ENCODE peak calls at places on chromosomes 2 and 18, in four cellular contexts. J, Z, T and I are unnamed samples.

GRCh38 chr2:223416826-223417610 is 185.1 kb downstream of the SCG2 start:
- DNase-seq in T (no peak), Z (no peak), J (no peak), I (no peak)

GRCh38 chr18:48541026-48541746 is 2.4 kb downstream of the CTIF start:
- DNase-seq in T (peak), J (peak), Z (peak), I (peak)

GRCh38 chr18:43596106-43596712 is 318.9 kb upstream of the SYT4 start:
- DNase-seq in T (no peak), J (peak), Z (peak), I (no peak)

GRCh38 chr2:205930209-205930608 is 155.8 kb downstream of the INO80D start:
- DNase-seq in T (peak), Z (peak), J (no peak), I (no peak)

GRCh38 chr18:35038029-35038428 is 3.2 kb upstream of the MAPRE2 start:
- DNase-seq in Z (no peak), J (no peak), T (no peak), I (no peak)

GRCh38 chr18:69758458-69758857 is 189.2 kb downstream of the CD226 start:
- DNase-seq in J (no peak), T (no peak), Z (peak), I (no peak)

GRCh38 chr2:203328735-203329549 is 748 bp downstream of the ABI2 start:
- DNase-seq in Z (peak), J (peak), T (peak), I (peak)

GRCh38 chr2:69641887-69642708 is 1.4 kb downstream of the AAK1 start:
- DNase-seq in T (no peak), J (no peak), Z (no peak), I (no peak)

GRCh38 chr2:38377501-38378258 is 607 bp upstream of the ATL2 start:
- DNase-seq in J (no peak), Z (peak), T (no peak), I (no peak)

GRCh38 chr18:6239716-6240115 is 175.0 kb downstream of the L3MBTL4 start:
- DNase-seq in Z (no peak), J (no peak), T (peak), I (no peak)

GRCh38 chr2:31294230-31294629 is 60.3 kb downstream of the EHD3 start:
- DNase-seq in T (peak), J (no peak), Z (no peak), I (no peak)

GRCh38 chr2:126930970-126931590 is 32.4 kb downstream of the TEX51 start:
- DNase-seq in J (no peak), Z (no peak), T (no peak), I (no peak)

GRCh38 chr2:114631146-114631545 is 188.7 kb downstream of the DPP10 start:
- DNase-seq in J (no peak), T (no peak), Z (no peak), I (no peak)

GRCh38 chr18:22494771-22495170 is 77.1 kb upstream of the CTAGE1 start:
- DNase-seq in T (no peak), Z (peak), J (no peak), I (no peak)

GRCh38 chr2:226891780-226892590 is 56.1 kb downstream of the RHBDD1 start:
- DNase-seq in Z (peak), T (no peak), J (no peak), I (no peak)

GRCh38 chr2:158778243-158778642 is 16.9 kb upstream of the DAPL1 start:
- DNase-seq in Z (no peak), J (no peak), T (no peak), I (no peak)

GRCh38 chr2:237351796-237352195 is 62.2 kb downstream of the COL6A3 start:
- DNase-seq in T (no peak), Z (no peak), J (no peak), I (no peak)

GRCh38 chr2:232973336-232973735 is 39.7 kb downstream of the NGEF start:
- DNase-seq in J (no peak), T (no peak), Z (no peak), I (no peak)

GRCh38 chr18:62450175-62450545 is 72.7 kb upstream of the ZCCHC2 start:
- DNase-seq in J (no peak), T (no peak), Z (no peak), I (no peak)

GRCh38 chr2:180143633-180144032 is 136.5 kb upstream of the CWC22 start:
- DNase-seq in J (no peak), Z (no peak), T (peak), I (no peak)

GRCh38 chr2:120785228-120785966 is 49.7 kb downstream of the GLI2 start:
- DNase-seq in T (no peak), Z (no peak), J (no peak), I (no peak)

GRCh38 chr18:23982154-23983071 is 32.1 kb upstream of the TTC39C start:
- DNase-seq in J (no peak), T (no peak), Z (peak), I (no peak)

GRCh38 chr18:45423664-45424063 is 191.6 kb upstream of the SLC14A2 start:
- DNase-seq in T (no peak), J (no peak), Z (no peak), I (no peak)

GRCh38 chr2:204691911-204692510 is 146.7 kb downstream of the PARD3B start:
- DNase-seq in T (peak), Z (peak), J (peak), I (peak)

GRCh38 chr2:70732736-70733427 is 35.1 kb downstream of the ADD2 start:
- DNase-seq in T (no peak), J (no peak), Z (no peak), I (no peak)

GRCh38 chr2:70735065-70735464 is 32.9 kb downstream of the ADD2 start:
- DNase-seq in Z (no peak), J (no peak), T (no peak), I (no peak)

GRCh38 chr2:70743677-70744076 is 24.3 kb downstream of the ADD2 start:
- DNase-seq in Z (no peak), T (peak), J (no peak), I (no peak)

GRCh38 chr2:70733428-70734185 is 34.4 kb downstream of the ADD2 start:
- DNase-seq in J (no peak), Z (no peak), T (peak), I (no peak)

DNA sequence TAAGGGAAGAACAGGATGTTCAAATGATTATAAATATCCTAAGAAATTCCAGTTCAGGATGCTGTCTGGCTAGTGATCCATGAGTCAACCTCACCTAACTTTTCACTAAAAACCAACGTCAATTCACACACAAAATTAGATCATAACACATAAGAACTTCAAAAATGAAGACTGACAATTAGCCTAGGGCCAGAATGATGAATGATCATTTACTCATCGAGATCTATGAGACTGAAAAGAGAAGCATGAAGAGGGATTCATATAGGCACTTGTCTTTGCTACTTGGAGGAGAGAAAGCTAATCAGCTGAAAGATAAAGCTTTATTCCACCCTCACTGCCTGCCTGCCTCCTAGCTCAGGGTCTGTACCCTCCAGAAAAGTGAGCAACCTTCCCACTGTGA is 29.8 kb downstream of the ADD2 start:
- DNase-seq in Z (no peak), T (no peak), J (no peak), I (no peak)
- H3K18ac ChIP-seq in Z (no peak), T (no peak), J (no peak), I (no peak)

DNA sequence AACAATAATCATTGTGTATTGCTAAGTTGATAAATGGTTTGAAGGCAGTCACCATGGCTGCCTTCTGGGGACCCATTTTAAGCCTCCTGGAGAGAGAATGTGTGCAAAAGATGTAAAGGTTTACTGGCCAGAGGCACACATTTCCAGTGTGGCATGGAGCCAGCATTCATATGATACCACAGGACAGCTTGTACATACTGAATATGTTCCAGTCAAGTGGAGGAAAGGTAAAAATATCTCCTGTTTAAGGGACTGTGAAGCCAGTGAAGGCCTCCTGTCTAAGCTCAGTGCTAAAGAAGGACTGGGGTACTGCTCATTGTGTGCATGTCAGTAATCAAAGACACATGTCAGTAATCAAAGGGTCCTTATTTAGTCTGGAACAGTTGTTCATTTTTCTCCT is 119.2 kb downstream of the BABAM2 start:
- DNase-seq in Z (peak), T (no peak), J (no peak), I (no peak)
- H2BK5ac ChIP-seq in Z (no peak), T (no peak), J (no peak), I (no peak)

GRCh38 chr18:21112140-21112473 is 494 bp upstream of the ROCK1 start:
- DNase-seq in T (no peak), Z (no peak), J (no peak), I (no peak)
- H3K18ac ChIP-seq in T (peak), Z (peak), J (peak), I (peak)

GRCh38 chr2:43157506-43158232 is 68.7 kb downstream of the ZFP36L2 start:
- DNase-seq in Z (no peak), T (no peak), J (no peak), I (no peak)

GRCh38 chr2:43159797-43160196 is 66.6 kb downstream of the ZFP36L2 start:
- DNase-seq in T (no peak), Z (no peak), J (no peak), I (no peak)

GRCh38 chr2:43155842-43156511 is 70.4 kb downstream of the ZFP36L2 start:
- DNase-seq in T (no peak), Z (no peak), J (no peak), I (no peak)

GRCh38 chr2:43160778-43161177 is 65.6 kb downstream of the ZFP36L2 start:
- DNase-seq in J (no peak), T (no peak), Z (no peak), I (no peak)

DNA sequence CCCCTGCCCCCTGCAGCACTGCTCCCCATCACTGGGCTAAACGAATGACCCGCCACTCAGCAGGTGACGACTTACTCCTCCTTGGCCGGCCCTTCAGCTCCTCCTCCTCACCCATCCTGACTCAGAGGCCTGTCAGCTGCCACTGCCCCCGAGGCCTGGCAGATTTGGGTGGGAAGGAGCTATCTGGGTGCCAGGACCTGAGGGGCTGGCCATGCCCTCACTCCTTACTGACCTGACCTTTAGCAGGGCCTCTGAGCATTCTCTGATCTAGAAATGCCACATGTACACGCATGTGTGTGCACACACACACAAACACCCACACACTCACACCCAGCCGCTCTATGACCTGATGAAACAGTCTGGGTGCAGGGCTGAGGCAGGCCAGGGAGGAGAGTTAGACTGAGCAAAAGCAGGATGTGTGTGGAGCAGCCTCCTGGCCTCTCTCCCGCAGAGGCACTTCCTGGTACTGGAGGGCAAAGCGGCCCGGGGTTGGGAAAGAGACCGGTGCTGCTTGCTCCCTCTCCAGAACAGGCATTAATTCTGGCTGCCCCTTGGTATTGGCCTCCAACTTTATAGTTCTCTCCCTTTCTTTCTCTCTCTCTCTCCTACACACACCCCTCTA is 68.0 kb downstream of the ZFP36L2 start:
- DNase-seq in Z (peak), T (no peak), J (no peak), I (no peak)
- H2BK5ac ChIP-seq in Z (peak), T (no peak), J (no peak), I (no peak)

GRCh38 chr2:238876232-238876630 is 28.3 kb downstream of the TWIST2 start:
- DNase-seq in T (no peak), J (no peak), Z (no peak), I (no peak)
- H3K18ac ChIP-seq in T (no peak), J (no peak), Z (no peak), I (no peak)

GRCh38 chr2:396903-397302 is 109.0 kb upstream of the ALKAL2 start:
- DNase-seq in J (no peak), T (no peak), Z (no peak), I (no peak)
- H2BK5ac ChIP-seq in J (no peak), T (no peak), Z (no peak), I (no peak)